ENCODE peak calls at places on chromosomes 1 and 21, in ten cellular contexts. S, Q, K, T, B, E, D, C, V and G are unnamed samples.

GRCh38 chr1:10399487-10399917 is 638 bp downstream of the PGD start:
- DNase-seq in S (no peak), K (no peak), Q (peak), D (no peak), V (peak), T (peak), C (peak), E (peak), B (peak), G (peak)

GRCh38 chr1:167064622-167065021 is 25.6 kb downstream of the GPA33 start:
- DNase-seq in K (no peak), V (no peak), T (no peak), S (no peak), E (no peak), C (no peak), B (no peak), Q (no peak), D (no peak), G (no peak)

GRCh38 chr1:246492611-246493245 is 14.4 kb downstream of the SMYD3 start:
- DNase-seq in B (peak), V (peak), E (peak), Q (peak), S (peak), K (no peak), T (peak), C (peak), D (peak), G (peak)

GRCh38 chr1:201656670-201657032 is 117.7 kb downstream of the NAV1 start:
- DNase-seq in E (peak), V (no peak), S (no peak), Q (peak), C (no peak), B (peak), D (peak), K (no peak), T (no peak), G (no peak)

GRCh38 chr1:28507247-28507645 is 1.4 kb downstream of the RCC1 start:
- DNase-seq in B (no peak), D (no peak), T (no peak), Q (peak), S (no peak), K (no peak), C (no peak), E (peak), V (no peak), G (no peak)

GRCh38 chr21:34889537-34890257 is 159.4 kb downstream of the RUNX1 start:
- DNase-seq in D (peak), S (peak), V (peak), K (peak), B (peak), C (peak), E (peak), Q (peak), T (peak), G (peak)

GRCh38 chr1:2985121-2985561 is 36.1 kb upstream of the ACTRT2 start:
- DNase-seq in S (no peak), B (no peak), C (no peak), K (peak), E (peak), Q (no peak), D (no peak), V (no peak), T (no peak), G (no peak)

GRCh38 chr1:45552309-45552708 is 1.7 kb downstream of the AKR1A1 start:
- DNase-seq in Q (no peak), D (peak), B (peak), S (peak), K (no peak), C (no peak), E (no peak), T (peak), V (peak), G (no peak)

GRCh38 chr1:80375662-80376061 is 1369.1 kb upstream of the ADGRL4 start:
- DNase-seq in Q (peak), C (peak), B (peak), S (peak), T (peak), E (peak), V (peak), K (no peak), D (no peak), G (peak)

GRCh38 chr1:42730988-42731387 is 9.0 kb downstream of the CLDN19 start:
- DNase-seq in V (peak), D (peak), C (no peak), B (no peak), Q (no peak), E (no peak), K (no peak), S (no peak), T (peak), G (no peak)

GRCh38 chr1:37475380-37476086 is 1.2 kb downstream of the ZC3H12A start:
- DNase-seq in V (no peak), D (peak), Q (no peak), E (peak), C (no peak), K (no peak), B (peak), T (no peak), S (no peak), G (no peak)

GRCh38 chr1:226679853-226680516 is 59.1 kb downstream of the ITPKB start:
- DNase-seq in Q (peak), S (peak), D (peak), C (peak), K (peak), B (peak), E (peak), V (peak), T (no peak), G (peak)
- TF ChIP-seq CTCF in Q (no peak), S (no peak), D (no peak), C (no peak), K (no peak), B (no peak), E (no peak), V (no peak), T (no peak), G (no peak)

DNA sequence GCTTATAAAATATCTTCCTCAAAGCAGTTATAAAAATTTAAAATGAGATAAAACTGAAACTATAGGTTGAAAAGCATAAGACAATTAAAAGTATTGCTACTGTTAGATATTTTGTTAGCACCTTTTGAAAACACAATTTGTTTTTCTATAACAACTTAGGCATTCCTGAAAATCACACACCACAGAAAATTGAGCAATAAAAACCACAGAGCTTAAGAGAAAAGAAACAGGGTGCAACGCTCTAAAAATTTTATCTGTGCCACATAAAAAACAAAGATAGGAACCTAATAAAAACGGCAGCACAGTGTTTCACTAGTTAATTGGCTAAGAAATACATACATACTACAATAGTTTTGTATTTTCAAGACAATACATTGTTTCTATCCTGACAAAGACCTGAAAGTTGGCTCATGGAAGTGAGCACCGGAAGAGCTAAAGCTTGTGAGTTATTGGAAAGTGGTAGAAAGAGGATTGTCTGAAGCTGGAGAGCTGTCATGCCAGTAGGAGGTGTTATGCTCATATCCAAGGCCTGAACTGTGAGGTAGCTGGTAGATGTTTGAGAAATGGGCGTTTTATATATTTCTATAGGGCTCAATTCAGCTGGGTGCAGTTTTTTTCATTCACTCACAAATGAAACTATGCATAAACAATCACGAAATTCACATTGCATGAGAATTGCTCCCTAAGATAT is 45.8 kb downstream of the RGS7 start:
- DNase-seq in D (no peak), K (no peak), E (peak), S (no peak), C (no peak), V (no peak), Q (no peak), B (no peak), T (no peak), G (no peak)
- TF ChIP-seq CTCF in D (no peak), K (no peak), E (no peak), S (no peak), C (peak), V (no peak), Q (peak), B (peak), T (no peak), G (peak)

DNA sequence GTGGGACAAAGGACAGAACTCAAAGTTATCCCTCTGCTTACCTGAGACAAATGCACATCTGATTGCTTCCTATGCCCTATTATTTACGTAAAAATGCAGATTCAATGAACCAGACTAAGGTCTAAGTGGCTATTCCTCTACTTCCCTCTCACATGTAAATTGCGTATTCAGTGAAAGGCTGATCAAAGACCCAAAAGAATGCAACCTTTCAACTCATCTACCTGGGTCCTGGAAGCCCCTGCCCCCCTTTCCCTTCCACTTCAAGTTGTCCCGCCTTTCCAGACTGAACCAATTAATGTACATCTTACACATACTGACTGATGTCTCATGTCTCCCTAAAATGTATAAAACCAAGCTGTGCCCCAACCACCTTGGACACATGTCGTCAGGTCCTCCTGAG is 14.6 kb downstream of the SSX2IP start:
- DNase-seq in V (no peak), C (no peak), E (no peak), Q (no peak), T (no peak), D (no peak), S (no peak), K (no peak), B (no peak), G (no peak)
- TF ChIP-seq CTCF in V (no peak), C (no peak), E (no peak), Q (no peak), T (no peak), D (no peak), S (no peak), K (no peak), B (no peak), G (no peak)

DNA sequence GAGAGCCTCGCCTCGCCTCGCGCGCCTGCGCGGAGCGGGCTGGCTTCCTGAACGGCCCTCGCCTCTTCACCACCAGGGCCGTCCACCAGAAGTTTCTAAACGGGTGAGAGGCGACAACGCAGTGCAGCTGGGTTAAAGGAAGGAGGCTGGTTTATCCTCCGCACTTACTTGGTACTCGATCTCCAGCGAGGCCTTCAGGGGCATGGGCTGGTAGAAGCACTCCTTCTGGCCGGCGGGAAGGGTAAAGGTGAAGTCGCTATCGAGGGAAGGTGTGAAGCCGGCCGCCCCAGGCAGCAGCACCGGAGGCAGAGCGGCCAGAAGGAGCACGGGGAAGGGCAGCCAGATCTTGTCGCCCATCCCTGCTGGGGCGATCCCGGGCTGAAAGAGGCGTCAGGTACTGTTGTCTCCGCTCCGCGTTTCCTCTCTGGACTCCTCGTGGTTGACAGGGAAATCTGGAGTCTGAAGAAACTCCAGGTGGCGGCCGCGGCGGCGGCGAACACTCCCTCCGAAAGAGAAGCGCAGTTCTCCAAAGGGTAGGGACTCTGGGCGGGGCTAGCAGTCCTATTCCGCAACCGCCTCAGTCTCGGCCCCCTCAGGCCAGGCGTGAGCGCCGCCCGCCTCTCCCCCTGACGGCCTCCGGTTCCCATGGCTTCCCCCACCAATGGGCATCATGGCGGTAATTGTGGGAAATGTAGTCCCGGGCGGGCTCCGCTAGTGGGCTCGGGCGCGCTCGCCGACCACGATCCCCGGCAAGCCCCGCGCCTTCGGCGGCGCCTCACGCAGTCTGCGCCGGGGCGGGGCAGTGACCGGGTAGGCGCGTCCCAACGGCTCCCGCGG is at the start of gene TMED5:
- DNase-seq in V (peak), Q (peak), D (peak), B (peak), C (peak), S (peak), E (peak), K (peak), T (peak), G (peak)
- TF ChIP-seq CTCF in V (peak), Q (peak), D (peak), B (peak), C (peak), S (peak), E (no peak), K (no peak), T (no peak), G (peak)

GRCh38 chr1:227526524-227526923 is 36.8 kb upstream of the ZNF678 start:
- DNase-seq in D (no peak), C (no peak), K (no peak), B (no peak), S (no peak), E (no peak), V (no peak), Q (no peak), T (no peak), G (no peak)

GRCh38 chr1:227532019-227532619 is 31.2 kb upstream of the ZNF678 start:
- DNase-seq in K (no peak), D (no peak), Q (no peak), E (no peak), B (peak), T (no peak), S (peak), C (no peak), V (no peak), G (no peak)
- TF ChIP-seq CTCF in K (no peak), D (no peak), Q (no peak), E (no peak), B (no peak), T (no peak), S (no peak), C (no peak), V (no peak), G (no peak)

GRCh38 chr1:235011599-235012435 is 116.8 kb downstream of the TOMM20 start:
- DNase-seq in K (no peak), Q (peak), C (peak), S (peak), E (peak), T (peak), D (peak), B (peak), V (peak), G (peak)
- TF ChIP-seq CTCF in K (no peak), Q (no peak), C (no peak), S (no peak), E (no peak), T (no peak), D (no peak), B (no peak), V (no peak), G (no peak)

DNA sequence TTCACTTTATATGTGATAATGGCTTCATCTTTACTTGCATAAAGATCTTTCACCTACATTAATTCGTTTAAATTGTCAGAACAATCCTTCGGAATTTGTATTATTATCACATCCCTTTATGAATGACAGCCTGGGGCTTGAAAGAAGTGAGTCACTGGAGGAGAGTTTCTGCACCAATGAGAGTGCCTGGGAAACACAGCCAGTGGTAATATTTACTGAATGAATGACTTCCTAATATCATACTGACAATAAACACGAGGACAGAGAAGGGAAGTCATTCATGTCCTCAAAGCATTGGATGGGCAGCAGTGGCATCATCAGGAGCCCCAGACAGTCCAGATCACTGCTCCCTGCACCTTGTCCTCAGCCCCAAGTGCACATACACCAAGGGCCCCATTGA is 40.7 kb upstream of the PDE4B start:
- DNase-seq in T (peak), E (no peak), K (no peak), B (no peak), V (peak), Q (no peak), C (no peak), D (no peak), S (no peak), G (no peak)
- TF ChIP-seq CTCF in T (no peak), E (no peak), K (no peak), B (no peak), V (no peak), Q (no peak), C (no peak), D (no peak), S (no peak), G (no peak)

GRCh38 chr1:235203428-235203827 is 42.4 kb upstream of the RBM34 start:
- DNase-seq in K (no peak), B (no peak), V (no peak), S (no peak), C (no peak), E (no peak), Q (no peak), T (no peak), D (no peak), G (no peak)

DNA sequence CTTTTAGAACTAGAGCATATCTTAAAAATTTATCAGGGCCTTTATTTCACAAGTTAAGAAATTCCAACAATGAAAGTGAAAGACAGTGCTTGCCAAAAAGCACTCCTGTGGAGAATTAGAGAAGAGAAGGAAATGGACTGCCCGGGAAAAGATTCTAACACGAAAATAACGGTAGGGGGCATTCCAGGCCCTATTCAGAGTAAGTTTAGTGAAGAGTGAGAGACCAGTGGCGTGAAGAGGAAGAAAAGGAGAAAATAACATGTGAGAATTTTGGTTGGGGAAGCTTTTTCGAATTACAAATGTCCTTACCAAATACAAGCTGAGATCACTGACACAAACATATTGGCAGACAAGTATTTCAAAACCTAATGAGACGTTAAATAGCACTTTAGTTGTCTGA is 38.4 kb upstream of the RBM34 start:
- DNase-seq in B (peak), S (no peak), Q (peak), E (peak), K (no peak), T (peak), V (peak), C (peak), D (no peak), G (peak)
- TF ChIP-seq CTCF in B (peak), S (no peak), Q (peak), E (peak), K (no peak), T (peak), V (peak), C (peak), D (no peak), G (peak)

GRCh38 chr1:32992489-32993214 is 28.0 kb upstream of the RNF19B start:
- DNase-seq in T (peak), B (peak), V (peak), S (peak), D (peak), Q (peak), E (peak), C (peak), K (no peak), G (peak)
- TF ChIP-seq CTCF in T (no peak), B (no peak), V (no peak), S (no peak), D (no peak), Q (no peak), E (no peak), C (no peak), K (no peak), G (no peak)